ENCODE peak calls at places on chromosomes 5 and 9, in eight cellular contexts. A is epithelial cell of esophagus, W is tibial nerve, P is A549, C is pancreas, S is OCI-LY7, D is cardiac muscle cell, J is H1. X is an unnamed sample.

GRCh38 chr5:31901807-31902530 is 263.0 kb downstream of the PDZD2 start:
- DNase-seq in A (peak), W (no peak), P (no peak), C (no peak), S (no peak), D (no peak), J (no peak), X (no peak)

GRCh38 chr5:14270212-14270702 is 127.1 kb downstream of the TRIO start:
- DNase-seq in A (peak), W (no peak), P (peak), C (no peak), S (peak), D (peak), J (no peak), X (no peak)

GRCh38 chr5:14264605-14265316 is 121.6 kb downstream of the TRIO start:
- DNase-seq in A (peak), W (peak), P (peak), C (peak), S (peak), D (peak), J (peak), X (peak)

GRCh38 chr5:116652196-116652729 is 77.6 kb upstream of the SEMA6A start:
- DNase-seq in A (peak), W (peak), P (no peak), C (no peak), S (no peak), D (peak), J (peak), X (peak)

GRCh38 chr5:171223927-171224326 is 85.1 kb upstream of the TLX3 start:
- DNase-seq in A (no peak), W (no peak), P (no peak), C (no peak), S (no peak), D (no peak), J (no peak), X (no peak)

GRCh38 chr9:7536310-7536939 is 263.2 kb downstream of the DMAC1 start:
- DNase-seq in A (peak), W (no peak), P (peak), C (peak), S (peak), D (peak), J (no peak), X (peak)

GRCh38 chr9:2809692-2810423 is 34.0 kb downstream of the PUM3 start:
- DNase-seq in A (peak), W (no peak), P (peak), C (no peak), S (no peak), D (peak), J (peak), X (no peak)

GRCh38 chr9:3455088-3455487 is 70.7 kb downstream of the RFX3 start:
- DNase-seq in A (peak), W (no peak), P (no peak), C (no peak), S (no peak), D (no peak), J (no peak), X (no peak)

GRCh38 chr5:171309276-171309525 is 153 bp downstream of the TLX3 start:
- DNase-seq in A (no peak), W (no peak), P (no peak), C (no peak), S (no peak), D (no peak), J (no peak), X (peak)

GRCh38 chr5:14419686-14420085 is 161.9 kb upstream of the OTULINL start:
- DNase-seq in A (no peak), W (no peak), P (no peak), C (no peak), S (no peak), D (no peak), J (no peak), X (no peak)

GRCh38 chr9:129703667-129704355 is 38.4 kb downstream of the PRRX2 start:
- DNase-seq in A (no peak), W (peak), P (no peak), C (no peak), S (no peak), D (no peak), J (no peak), X (no peak)

GRCh38 chr5:117486291-117486690 is 911.7 kb upstream of the SEMA6A start:
- DNase-seq in A (no peak), W (no peak), P (no peak), C (no peak), S (no peak), D (no peak), J (no peak), X (no peak)

GRCh38 chr5:82911902-82912301 is 165.3 kb downstream of the TMEM167A start:
- DNase-seq in A (peak), W (no peak), P (no peak), C (no peak), S (no peak), D (no peak), J (no peak), X (no peak)

GRCh38 chr5:65455064-65455463 is 26.7 kb downstream of the ADAMTS6 start:
- DNase-seq in A (no peak), W (no peak), P (no peak), C (no peak), S (no peak), D (no peak), J (no peak), X (no peak)

GRCh38 chr5:14721990-14722656 is 57.6 kb downstream of the OTULIN start:
- DNase-seq in A (no peak), W (no peak), P (no peak), C (no peak), S (no peak), D (no peak), J (no peak), X (no peak)

GRCh38 chr5:167229751-167230150 is 1061.7 kb upstream of the WWC1 start:
- DNase-seq in A (peak), W (no peak), P (no peak), C (no peak), S (no peak), D (no peak), J (no peak), X (no peak)

GRCh38 chr5:3092664-3093063 is 341.2 kb upstream of the IRX2 start:
- DNase-seq in A (no peak), W (no peak), P (no peak), C (no peak), S (no peak), D (peak), J (no peak), X (no peak)

GRCh38 chr9:36149197-36149596 is 12.7 kb downstream of the GLIPR2 start:
- DNase-seq in A (peak), W (no peak), P (no peak), C (no peak), S (no peak), D (no peak), J (no peak), X (no peak)

GRCh38 chr9:120066315-120066714 is 513.7 kb downstream of the CDK5RAP2 start:
- DNase-seq in A (no peak), W (no peak), P (no peak), C (no peak), S (no peak), D (no peak), J (no peak), X (no peak)

GRCh38 chr5:50445281-50445949 is 4.3 kb upstream of the EMB start:
- DNase-seq in A (no peak), W (no peak), P (no peak), C (no peak), S (peak), D (no peak), J (no peak), X (no peak)

GRCh38 chr5:174414315-174414710 is 310.1 kb upstream of the MSX2 start:
- DNase-seq in A (no peak), W (no peak), P (no peak), C (no peak), S (no peak), D (peak), J (no peak), X (no peak)

GRCh38 chr9:87596862-87597261 is 99.2 kb downstream of the DAPK1 start:
- DNase-seq in A (no peak), W (no peak), P (no peak), C (no peak), S (no peak), D (no peak), J (no peak), X (no peak)

GRCh38 chr9:122197334-122197872 is 31.4 kb downstream of the LHX6 start:
- DNase-seq in A (no peak), W (no peak), P (no peak), C (no peak), S (no peak), D (no peak), J (no peak), X (peak)

GRCh38 chr5:69217732-69218568 is 16.7 kb upstream of the CDK7 start:
- DNase-seq in A (peak), W (peak), P (peak), C (peak), S (peak), D (peak), J (peak), X (peak)

GRCh38 chr9:133510926-133511505 is 13.7 kb downstream of the MYMK start:
- DNase-seq in A (no peak), W (no peak), P (no peak), C (no peak), S (no peak), D (no peak), J (no peak), X (no peak)

GRCh38 chr5:38692780-38693507 is 136.5 kb upstream of the LIFR start:
- DNase-seq in A (no peak), W (no peak), P (no peak), C (no peak), S (no peak), D (no peak), J (no peak), X (no peak)

GRCh38 chr5:134758504-134759341 is at the start of gene DDX46:
- DNase-seq in A (peak), W (peak), P (peak), C (peak), S (peak), D (peak), J (peak), X (peak)
- TF ChIP-seq CTCF in A (peak), W (peak), P (peak), C (peak), S (peak), D (peak), J (peak), X (peak)

GRCh38 chr5:155027993-155028629 is 14.6 kb downstream of the KIF4B start:
- DNase-seq in A (peak), W (no peak), P (peak), C (no peak), S (peak), D (no peak), J (no peak), X (no peak)
- TF ChIP-seq CTCF in A (peak), W (no peak), P (peak), C (no peak), S (peak), D (peak), J (no peak), X (no peak)

GRCh38 chr5:158731014-158731413 is 368.7 kb downstream of the EBF1 start:
- DNase-seq in A (no peak), W (no peak), P (no peak), C (no peak), S (no peak), D (no peak), J (no peak), X (no peak)
- TF ChIP-seq CTCF in A (no peak), W (no peak), P (no peak), C (no peak), S (no peak), D (no peak), J (no peak), X (no peak)

GRCh38 chr5:147813696-147814095 is 17.8 kb downstream of the SPINK1 start:
- DNase-seq in A (no peak), W (no peak), P (no peak), C (no peak), S (no peak), D (no peak), J (no peak), X (no peak)
- TF ChIP-seq CTCF in A (no peak), W (no peak), P (no peak), C (no peak), S (no peak), D (no peak), J (no peak), X (no peak)

DNA sequence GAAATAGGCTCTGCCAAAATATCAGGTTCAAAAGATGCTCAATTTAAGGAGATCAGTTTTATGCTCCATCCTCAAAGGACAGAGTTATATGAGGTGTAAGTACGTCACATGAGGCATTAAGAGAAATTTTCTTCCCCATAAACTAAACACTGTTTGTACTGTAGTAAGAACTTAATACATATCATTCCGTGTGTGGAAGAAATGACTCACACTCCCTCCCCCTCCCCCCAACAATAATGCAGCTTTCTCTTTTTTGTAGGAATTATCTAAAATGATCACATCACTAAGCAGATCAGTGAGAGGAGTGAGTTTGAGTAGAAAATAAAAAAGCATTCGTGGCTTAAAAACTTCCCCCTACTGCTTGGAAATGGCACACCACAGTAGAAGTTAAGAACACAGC is 2.2 kb downstream of the CDH12 start:
- DNase-seq in A (no peak), W (no peak), P (no peak), C (no peak), S (no peak), D (no peak), J (no peak), X (no peak)
- TF ChIP-seq CTCF in A (no peak), W (no peak), P (no peak), C (no peak), S (no peak), D (no peak), J (no peak), X (no peak)

GRCh38 chr9:84966876-84967830 is 297.6 kb downstream of the NTRK2 start:
- DNase-seq in A (peak), W (no peak), P (no peak), C (no peak), S (no peak), D (peak), J (peak), X (peak)
- TF ChIP-seq CTCF in A (no peak), W (no peak), P (no peak), C (no peak), S (no peak), D (no peak), J (peak), X (peak)

DNA sequence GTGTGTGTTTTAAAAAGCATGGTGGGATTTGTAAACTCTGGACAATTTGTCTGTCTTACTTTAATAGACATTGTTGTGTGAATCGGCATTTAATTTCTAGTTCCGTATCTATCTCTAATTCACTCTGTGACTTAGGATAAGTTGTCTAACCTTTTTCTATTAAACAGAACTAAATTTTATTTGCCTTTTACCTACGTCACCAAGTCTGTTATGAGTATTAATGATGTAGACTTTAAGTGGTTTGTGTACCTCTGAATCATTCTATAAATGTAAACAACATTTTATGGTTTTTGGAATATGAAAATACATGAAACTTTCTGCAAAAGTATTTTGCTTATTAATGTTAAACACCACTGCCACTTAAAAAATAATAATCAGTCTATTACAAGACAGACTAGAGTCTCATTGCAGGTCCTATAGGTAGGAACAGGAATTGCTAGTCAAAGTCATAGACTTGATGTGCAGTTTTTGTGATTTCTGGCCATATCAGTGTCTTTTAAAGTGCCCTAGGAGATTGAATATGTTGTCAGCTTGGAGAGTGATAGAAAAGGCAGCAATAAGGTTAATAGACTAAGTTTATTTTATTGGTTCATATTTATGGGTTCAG is 5.6 kb downstream of the RBM27 start:
- DNase-seq in A (peak), W (no peak), P (no peak), C (no peak), S (peak), D (no peak), J (no peak), X (no peak)
- TF ChIP-seq CTCF in A (peak), W (no peak), P (no peak), C (no peak), S (peak), D (peak), J (no peak), X (peak)

DNA sequence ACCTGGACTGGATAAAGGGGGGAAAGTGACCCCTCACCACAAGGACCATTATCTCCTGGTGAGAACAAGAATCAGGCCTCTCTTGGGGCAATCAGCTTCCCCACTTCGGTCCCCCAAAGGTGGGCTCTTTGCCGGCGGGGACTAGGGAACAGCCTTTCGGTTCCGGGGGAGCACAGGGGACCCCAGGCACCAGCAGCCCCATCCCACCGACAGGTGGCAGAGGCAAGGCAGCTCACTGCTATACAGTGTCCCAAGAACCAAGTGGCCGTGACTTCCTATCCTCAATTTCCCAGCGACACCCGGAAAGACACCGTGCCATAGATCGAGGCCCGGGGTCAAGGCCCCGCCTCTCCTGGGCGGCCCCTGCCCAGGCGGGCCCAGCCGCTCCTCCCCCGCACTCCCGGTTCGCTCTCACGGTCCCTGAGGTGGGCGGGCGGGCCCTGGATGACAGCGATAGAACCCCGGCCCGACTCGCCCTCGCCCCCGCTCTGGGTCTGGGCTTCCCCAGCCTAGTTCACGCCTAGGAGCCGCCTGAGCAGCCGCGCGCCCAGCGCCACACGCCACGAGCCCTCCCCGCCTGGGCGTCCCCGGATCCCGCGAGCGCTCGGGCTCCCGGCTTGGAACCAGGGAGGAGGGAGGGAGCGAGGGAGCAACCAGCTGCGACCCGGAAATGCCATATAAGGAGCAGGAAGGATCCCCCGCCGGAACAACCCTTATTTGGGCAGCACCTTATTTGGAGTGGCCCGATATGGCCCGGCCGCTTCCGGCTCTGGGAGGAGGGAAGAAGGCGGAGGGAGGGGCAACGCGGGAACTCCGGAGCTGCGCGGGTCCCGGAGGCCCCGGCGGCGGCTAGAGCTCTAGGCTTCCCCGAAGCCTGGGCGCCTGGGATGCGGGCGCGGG is 641 bp upstream of the EGR1 start:
- DNase-seq in A (peak), W (peak), P (peak), C (peak), S (peak), D (peak), J (peak), X (peak)
- TF ChIP-seq CTCF in A (no peak), W (peak), P (peak), C (peak), S (peak), D (no peak), J (no peak), X (peak)

GRCh38 chr5:147935032-147935431 is 28.7 kb upstream of the C5orf46 start:
- DNase-seq in A (peak), W (no peak), P (peak), C (no peak), S (peak), D (peak), J (peak), X (no peak)
- TF ChIP-seq CTCF in A (peak), W (peak), P (peak), C (no peak), S (peak), D (peak), J (no peak), X (no peak)

X was measured in glutamatergic neuron.